ENCODE peak calls at places on chromosomes 12 and 14, in ten cellular contexts. U is activated CD4-positive, CD25-positive, alpha-beta regulatory T cell; Y is amniotic stem cell; E is foreskin fibroblast; J is T-helper 1 cell; Z is effector memory CD4-positive, alpha-beta T cell; I is activated T-helper 9 cell treated with anti-CD3 and anti-CD28 coated beads, Interleukin-2, amount 50 U/mL, for 16 hours; S is activated CD8-positive, alpha-beta T cell treated with anti-CD3 and anti-CD28 coated beads for 36 hours; H is activated T-cell treated with anti-CD3 and anti-CD28 coated beads, Interleukin-2, amount 50 U/mL, for 48 hours; D is choroid plexus epithelial cell. N is an unnamed sample.

GRCh38 chr12:110141389-110141788 is 17.2 kb downstream of the IFT81 start:
- DNase-seq in Z (no peak), S (no peak), I (no peak), Y (no peak), D (peak; percentile 85), J (no peak), U (no peak), E (peak; percentile 82), H (no peak), N (no peak)

GRCh38 chr14:49972840-49973239 is 80.0 kb downstream of the ARF6 start:
- DNase-seq in D (peak; percentile 98), I (no peak), H (peak; percentile 64), S (peak; percentile 62), J (no peak), E (peak; percentile 91), Y (peak; percentile 86), Z (no peak), U (no peak), N (no peak)

GRCh38 chr12:7994731-7995205 is 37.7 kb upstream of the FOXJ2 start:
- DNase-seq in E (peak; percentile 86), I (no peak), Z (no peak), U (no peak), J (no peak), S (no peak), Y (peak; percentile 73), D (peak; percentile 74), H (no peak), N (no peak)

GRCh38 chr12:17017402-17017801 is 411.4 kb upstream of the LMO3 start:
- DNase-seq in S (no peak), I (no peak), J (no peak), Y (no peak), D (no peak), U (no peak), H (no peak), Z (no peak), E (no peak), N (no peak)

GRCh38 chr14:68253381-68253780 is 433.8 kb downstream of the RAD51B start:
- DNase-seq in J (no peak), E (no peak), U (no peak), S (no peak), D (no peak), I (no peak), Z (no peak), Y (no peak), H (no peak), N (no peak)

GRCh38 chr12:64946132-64946829 is 121.8 kb downstream of the TBC1D30 start:
- DNase-seq in Z (no peak), E (no peak), H (no peak), I (no peak), J (no peak), Y (no peak), D (peak; percentile 60), U (no peak), S (no peak), N (peak; percentile 99)

GRCh38 chr12:95836630-95837239 is 22.0 kb upstream of the SNRPF start:
- DNase-seq in H (no peak), U (no peak), E (peak; percentile 67), D (peak; percentile 37), I (no peak), Y (no peak), Z (no peak), J (no peak), S (no peak), N (no peak)

GRCh38 chr12:26226629-26227375 is 31.4 kb downstream of the SSPN start:
- DNase-seq in H (peak; percentile 18), Y (no peak), U (no peak), E (peak; percentile 4), Z (no peak), I (no peak), S (peak; percentile 9), D (peak; percentile 26), J (no peak), N (peak; percentile 65)

GRCh38 chr12:107014050-107014449 is 27.1 kb upstream of the MTERF2 start:
- DNase-seq in U (no peak), J (no peak), Y (no peak), D (no peak), H (no peak), S (no peak), E (no peak), Z (no peak), I (no peak), N (no peak)

GRCh38 chr12:113292547-113292946 is 42.4 kb downstream of the SLC8B1 start:
- DNase-seq in E (no peak), Y (no peak), Z (no peak), J (no peak), D (no peak), S (no peak), I (no peak), U (no peak), H (no peak), N (no peak)

GRCh38 chr14:103867523-103867953 is 20.2 kb upstream of the PPP1R13B start:
- DNase-seq in H (no peak), S (no peak), U (no peak), D (no peak), Z (no peak), Y (no peak), I (no peak), E (no peak), J (no peak), N (peak; percentile 32)

GRCh38 chr12:29921307-29921706 is 137.6 kb upstream of the TMTC1 start:
- DNase-seq in U (no peak), E (peak; percentile 50), I (no peak), S (no peak), D (peak; percentile 35), Z (no peak), H (no peak), Y (no peak), J (no peak), N (no peak)

GRCh38 chr14:61444215-61444768 is 122.9 kb downstream of the PRKCH start:
- DNase-seq in Z (peak; percentile 52), U (peak; percentile 40), I (peak; percentile 35), H (peak; percentile 69), E (no peak), J (peak; percentile 50), S (peak; percentile 93), D (no peak), Y (no peak), N (no peak)

GRCh38 chr14:26605602-26606001 is 7.8 kb upstream of the NOVA1 start:
- DNase-seq in S (no peak), Z (no peak), H (no peak), Y (no peak), D (no peak), J (no peak), E (no peak), U (no peak), I (no peak), N (no peak)

GRCh38 chr12:120301962-120302815 is at the start of gene SIRT4:
- DNase-seq in U (peak; percentile 82), S (peak; percentile 98), Z (peak; percentile 74), J (peak; percentile 88), H (peak; percentile 89), Y (peak; percentile 88), D (peak; percentile 97), E (peak; percentile 86), I (peak; percentile 78), N (peak; percentile 99)

GRCh38 chr12:76080729-76081415 is 3.6 kb downstream of the NAP1L1 start:
- DNase-seq in D (peak; percentile 20), U (no peak), Z (no peak), Y (no peak), H (no peak), S (peak; percentile 17), I (no peak), E (no peak), J (no peak), N (no peak)

GRCh38 chr12:132043216-132043615 is 93.5 kb downstream of the EP400 start:
- DNase-seq in H (no peak), Y (no peak), S (no peak), E (no peak), U (no peak), I (no peak), J (no peak), D (no peak), Z (no peak), N (no peak)

GRCh38 chr12:11795910-11796459 is 146.5 kb downstream of the ETV6 start:
- DNase-seq in Y (no peak), S (no peak), D (peak; percentile 94), E (no peak), H (no peak), Z (no peak), I (no peak), U (no peak), J (no peak), N (no peak)

GRCh38 chr14:105445290-105445689 is 25.7 kb downstream of the MTA1 start:
- DNase-seq in Z (no peak), I (no peak), E (no peak), Y (no peak), U (no peak), S (no peak), H (no peak), J (no peak), D (no peak), N (no peak)

GRCh38 chr14:105168496-105168978 is at the start of gene JAG2:
- DNase-seq in E (no peak), H (peak; percentile 72), Z (peak; percentile 45), S (peak; percentile 58), Y (no peak), U (no peak), I (peak; percentile 28), J (no peak), D (peak; percentile 47), N (no peak)

GRCh38 chr12:19959353-19959752 is 409.0 kb upstream of the PDE3A start:
- DNase-seq in E (no peak), Z (no peak), I (no peak), U (no peak), S (no peak), Y (no peak), D (no peak), J (no peak), H (no peak), N (no peak)

GRCh38 chr14:103213331-103213730 is 90.1 kb downstream of the TNFAIP2 start:
- DNase-seq in E (no peak), Z (no peak), J (no peak), U (no peak), Y (no peak), D (no peak), H (no peak), I (no peak), S (no peak), N (no peak)

GRCh38 chr12:65501093-65501621 is 222.7 kb downstream of the MSRB3 start:
- DNase-seq in U (no peak), Y (no peak), S (no peak), J (no peak), H (no peak), I (no peak), D (no peak), E (no peak), Z (no peak), N (peak; percentile 35)

GRCh38 chr14:51002406-51002984 is 58.2 kb upstream of the PYGL start:
- DNase-seq in H (no peak), U (no peak), E (no peak), Z (no peak), S (no peak), J (no peak), I (no peak), D (no peak), Y (no peak), N (no peak)

GRCh38 chr14:64221604-64222003 is 72.6 kb downstream of the ESR2 start:
- DNase-seq in D (no peak), I (no peak), Y (no peak), E (no peak), Z (no peak), H (no peak), U (no peak), S (no peak), J (no peak), N (no peak)

GRCh38 chr12:103196467-103196866 is 239.0 kb downstream of the ASCL1 start:
- DNase-seq in D (no peak), J (no peak), Z (no peak), S (no peak), Y (no peak), U (no peak), H (no peak), I (no peak), E (no peak), N (no peak)

GRCh38 chr12:111753144-111753881 is 13.4 kb upstream of the ALDH2 start:
- DNase-seq in Z (no peak), H (no peak), E (peak; percentile 52), Y (no peak), J (no peak), S (no peak), U (no peak), I (no peak), D (peak; percentile 74), N (peak; percentile 58)

GRCh38 chr12:25504744-25505143 is 48.3 kb downstream of the LMNTD1 start:
- DNase-seq in I (no peak), J (no peak), E (no peak), U (no peak), Z (no peak), H (no peak), D (no peak), S (no peak), Y (no peak), N (no peak)

N was measured in pons.